ENCODE peak calls at places on chromosome 2, in eight cellular contexts. One of them, this sample, is unnamed.
A peak's percentile ranks its signal among the peaks of the same experiment; 100 is the strongest.

GRCh38 chr2:109318150-109318948 is 189.3 kb downstream of the SH3RF3 start:
- DNase-seq in sigmoid colon: peak; percentile 95
- DNase-seq in K562: no peak
- DNase-seq in AG04450: peak; percentile 83
- DNase-seq in coronary artery: peak; percentile 90
- DNase-seq in foreskin keratinocyte: no peak
- DNase-seq in ovary: peak; percentile 84
- DNase-seq in OCI-LY7: no peak
- DNase-seq in this sample: no peak

GRCh38 chr2:186309901-186310300 is 176.2 kb upstream of the ZC3H15 start:
- DNase-seq in sigmoid colon: no peak
- DNase-seq in K562: no peak
- DNase-seq in AG04450: no peak
- DNase-seq in coronary artery: no peak
- DNase-seq in foreskin keratinocyte: no peak
- DNase-seq in ovary: no peak
- DNase-seq in OCI-LY7: no peak
- DNase-seq in this sample: no peak

GRCh38 chr2:120617055-120617454 is 118.6 kb upstream of the GLI2 start:
- DNase-seq in sigmoid colon: no peak
- DNase-seq in K562: no peak
- DNase-seq in AG04450: no peak
- DNase-seq in coronary artery: no peak
- DNase-seq in foreskin keratinocyte: no peak
- DNase-seq in ovary: no peak
- DNase-seq in OCI-LY7: no peak
- DNase-seq in this sample: no peak

GRCh38 chr2:189412330-189412953 is 28.8 kb upstream of the WDR75 start:
- DNase-seq in sigmoid colon: peak; percentile 70
- DNase-seq in K562: peak; percentile 22
- DNase-seq in AG04450: peak; percentile 48
- DNase-seq in coronary artery: no peak
- DNase-seq in foreskin keratinocyte: no peak
- DNase-seq in ovary: peak; percentile 52
- DNase-seq in OCI-LY7: peak; percentile 39
- DNase-seq in this sample: peak; percentile 23

GRCh38 chr2:156320491-156320896 is 12.0 kb downstream of the NR4A2 start:
- DNase-seq in sigmoid colon: peak; percentile 67
- DNase-seq in K562: no peak
- DNase-seq in AG04450: no peak
- DNase-seq in coronary artery: peak; percentile 77
- DNase-seq in foreskin keratinocyte: no peak
- DNase-seq in ovary: peak; percentile 47
- DNase-seq in OCI-LY7: no peak
- DNase-seq in this sample: peak; percentile 48

GRCh38 chr2:26530696-26531095 is 52.8 kb upstream of the OTOF start:
- DNase-seq in sigmoid colon: peak; percentile 54
- DNase-seq in K562: no peak
- DNase-seq in AG04450: no peak
- DNase-seq in coronary artery: no peak
- DNase-seq in foreskin keratinocyte: no peak
- DNase-seq in ovary: no peak
- DNase-seq in OCI-LY7: no peak
- DNase-seq in this sample: no peak

GRCh38 chr2:190982263-190983034 is 31.5 kb downstream of the STAT1 start:
- DNase-seq in sigmoid colon: no peak
- DNase-seq in K562: no peak
- DNase-seq in AG04450: no peak
- DNase-seq in coronary artery: no peak
- DNase-seq in foreskin keratinocyte: no peak
- DNase-seq in ovary: no peak
- DNase-seq in OCI-LY7: no peak
- DNase-seq in this sample: no peak

GRCh38 chr2:7725132-7725849 is 808.1 kb downstream of the RNF144A start:
- DNase-seq in sigmoid colon: no peak
- DNase-seq in K562: no peak
- DNase-seq in AG04450: no peak
- DNase-seq in coronary artery: no peak
- DNase-seq in foreskin keratinocyte: no peak
- DNase-seq in ovary: no peak
- DNase-seq in OCI-LY7: peak; percentile 14
- DNase-seq in this sample: no peak

GRCh38 chr2:40332096-40332826 is 119.6 kb downstream of the SLC8A1 start:
- DNase-seq in sigmoid colon: no peak
- DNase-seq in K562: no peak
- DNase-seq in AG04450: peak; percentile 44
- DNase-seq in coronary artery: no peak
- DNase-seq in foreskin keratinocyte: peak; percentile 58
- DNase-seq in ovary: no peak
- DNase-seq in OCI-LY7: no peak
- DNase-seq in this sample: peak; percentile 51

GRCh38 chr2:162100579-162100978 is 26.6 kb upstream of the DPP4 start:
- DNase-seq in sigmoid colon: no peak
- DNase-seq in K562: no peak
- DNase-seq in AG04450: no peak
- DNase-seq in coronary artery: no peak
- DNase-seq in foreskin keratinocyte: no peak
- DNase-seq in ovary: no peak
- DNase-seq in OCI-LY7: no peak
- DNase-seq in this sample: no peak

GRCh38 chr2:196403471-196403870 is 232.1 kb upstream of the STK17B start:
- DNase-seq in sigmoid colon: no peak
- DNase-seq in K562: no peak
- DNase-seq in AG04450: peak; percentile 44
- DNase-seq in coronary artery: no peak
- DNase-seq in foreskin keratinocyte: no peak
- DNase-seq in ovary: no peak
- DNase-seq in OCI-LY7: no peak
- DNase-seq in this sample: no peak

GRCh38 chr2:196404276-196404675 is 232.9 kb upstream of the STK17B start:
- DNase-seq in sigmoid colon: no peak
- DNase-seq in K562: no peak
- DNase-seq in AG04450: no peak
- DNase-seq in coronary artery: no peak
- DNase-seq in foreskin keratinocyte: no peak
- DNase-seq in ovary: no peak
- DNase-seq in OCI-LY7: no peak
- DNase-seq in this sample: no peak

GRCh38 chr2:196399736-196400691 is 228.6 kb upstream of the STK17B start:
- DNase-seq in sigmoid colon: no peak
- DNase-seq in K562: no peak
- DNase-seq in AG04450: peak; percentile 83
- DNase-seq in coronary artery: no peak
- DNase-seq in foreskin keratinocyte: peak; percentile 72
- DNase-seq in ovary: no peak
- DNase-seq in OCI-LY7: no peak
- DNase-seq in this sample: peak; percentile 74
- H3K27ac ChIP-seq in sigmoid colon: no peak overlapping the region
- H3K27ac ChIP-seq in K562: peak overlapping the region; percentile 65
- H3K27ac ChIP-seq in AG04450: no peak overlapping the region
- H3K27ac ChIP-seq in coronary artery: peak overlapping the region; percentile 48
- H3K27ac ChIP-seq in foreskin keratinocyte: no peak overlapping the region
- H3K27ac ChIP-seq in ovary: no peak overlapping the region
- H3K27ac ChIP-seq in OCI-LY7: no peak overlapping the region
- H3K27ac ChIP-seq in this sample: no peak overlapping the region

GRCh38 chr2:201709747-201710146 is 11.3 kb upstream of the MPP4 start:
- DNase-seq in sigmoid colon: no peak
- DNase-seq in K562: no peak
- DNase-seq in AG04450: no peak
- DNase-seq in coronary artery: no peak
- DNase-seq in foreskin keratinocyte: no peak
- DNase-seq in ovary: no peak
- DNase-seq in OCI-LY7: no peak
- DNase-seq in this sample: no peak

GRCh38 chr2:201715459-201715858 is 17.0 kb upstream of the MPP4 start:
- DNase-seq in sigmoid colon: no peak
- DNase-seq in K562: no peak
- DNase-seq in AG04450: no peak
- DNase-seq in coronary artery: no peak
- DNase-seq in foreskin keratinocyte: no peak
- DNase-seq in ovary: no peak
- DNase-seq in OCI-LY7: no peak
- DNase-seq in this sample: no peak
- TF ChIP-seq CTCF in sigmoid colon: no peak
- TF ChIP-seq CTCF in K562: no peak
- TF ChIP-seq CTCF in AG04450: no peak
- TF ChIP-seq CTCF in coronary artery: no peak
- TF ChIP-seq CTCF in foreskin keratinocyte: peak; percentile 26
- TF ChIP-seq CTCF in ovary: no peak
- TF ChIP-seq CTCF in OCI-LY7: no peak
- TF ChIP-seq CTCF in this sample: no peak

GRCh38 chr2:160968183-160968582 is 192.0 kb upstream of the TANK start:
- DNase-seq in sigmoid colon: no peak
- DNase-seq in K562: no peak
- DNase-seq in AG04450: no peak
- DNase-seq in coronary artery: no peak
- DNase-seq in foreskin keratinocyte: no peak
- DNase-seq in ovary: no peak
- DNase-seq in OCI-LY7: no peak
- DNase-seq in this sample: no peak

GRCh38 chr2:160974803-160975202 is 185.4 kb upstream of the TANK start:
- DNase-seq in sigmoid colon: no peak
- DNase-seq in K562: no peak
- DNase-seq in AG04450: no peak
- DNase-seq in coronary artery: no peak
- DNase-seq in foreskin keratinocyte: peak; percentile 83
- DNase-seq in ovary: no peak
- DNase-seq in OCI-LY7: no peak
- DNase-seq in this sample: peak; percentile 48

GRCh38 chr2:160973991-160974390 is 186.2 kb upstream of the TANK start:
- DNase-seq in sigmoid colon: no peak
- DNase-seq in K562: no peak
- DNase-seq in AG04450: no peak
- DNase-seq in coronary artery: no peak
- DNase-seq in foreskin keratinocyte: no peak
- DNase-seq in ovary: no peak
- DNase-seq in OCI-LY7: no peak
- DNase-seq in this sample: no peak

GRCh38 chr2:160967523-160967922 is 192.7 kb upstream of the TANK start:
- DNase-seq in sigmoid colon: no peak
- DNase-seq in K562: no peak
- DNase-seq in AG04450: no peak
- DNase-seq in coronary artery: no peak
- DNase-seq in foreskin keratinocyte: no peak
- DNase-seq in ovary: no peak
- DNase-seq in OCI-LY7: no peak
- DNase-seq in this sample: no peak

GRCh38 chr2:160970052-160970846 is 190.0 kb upstream of the TANK start:
- DNase-seq in sigmoid colon: no peak
- DNase-seq in K562: peak; percentile 23
- DNase-seq in AG04450: peak; percentile 59
- DNase-seq in coronary artery: no peak
- DNase-seq in foreskin keratinocyte: peak; percentile 34
- DNase-seq in ovary: peak; percentile 42
- DNase-seq in OCI-LY7: peak; percentile 29
- DNase-seq in this sample: peak; percentile 72
- H3K27ac ChIP-seq in sigmoid colon: peak overlapping the region; percentile 50
- H3K27ac ChIP-seq in K562: no peak overlapping the region
- H3K27ac ChIP-seq in AG04450: no peak overlapping the region
- H3K27ac ChIP-seq in coronary artery: peak overlapping the region; percentile 34
- H3K27ac ChIP-seq in foreskin keratinocyte: no peak overlapping the region
- H3K27ac ChIP-seq in ovary: peak overlapping the region; percentile 44
- H3K27ac ChIP-seq in OCI-LY7: no peak overlapping the region
- H3K27ac ChIP-seq in this sample: peak overlapping the region; percentile 22

GRCh38 chr2:29134933-29135332 is 19.7 kb downstream of the CLIP4 start:
- DNase-seq in sigmoid colon: no peak
- DNase-seq in K562: no peak
- DNase-seq in AG04450: no peak
- DNase-seq in coronary artery: no peak
- DNase-seq in foreskin keratinocyte: no peak
- DNase-seq in ovary: no peak
- DNase-seq in OCI-LY7: no peak
- DNase-seq in this sample: no peak
- TF ChIP-seq CTCF in sigmoid colon: no peak
- TF ChIP-seq CTCF in K562: no peak
- TF ChIP-seq CTCF in AG04450: no peak
- TF ChIP-seq CTCF in coronary artery: no peak
- TF ChIP-seq CTCF in foreskin keratinocyte: no peak
- TF ChIP-seq CTCF in ovary: no peak
- TF ChIP-seq CTCF in OCI-LY7: no peak
- TF ChIP-seq CTCF in this sample: no peak

This sample was measured in RWPE1.